ENCODE peak calls at places on chromosome 2, in seven cellular contexts. One of them, this sample, is unnamed.

GRCh38 chr2:171712051-171712450 is 24.8 kb downstream of the DYNC1I2 start:
- DNase-seq in G401: no peak
- DNase-seq in AG08396: peak
- DNase-seq in AG10803: peak
- DNase-seq in heart left ventricle: no peak
- DNase-seq in WERI-Rb-1: no peak
- DNase-seq in NCI-H748 treated with DMSO at 0.1 percent for 48 hours: no peak
- DNase-seq in this sample: no peak

GRCh38 chr2:21270083-21270491 is 146.3 kb downstream of the TDRD15 start:
- DNase-seq in G401: no peak
- DNase-seq in AG08396: no peak
- DNase-seq in AG10803: no peak
- DNase-seq in heart left ventricle: no peak
- DNase-seq in WERI-Rb-1: no peak
- DNase-seq in NCI-H748 treated with DMSO at 0.1 percent for 48 hours: no peak
- DNase-seq in this sample: no peak

GRCh38 chr2:8633735-8634313 is 48.0 kb upstream of the ID2 start:
- DNase-seq in G401: no peak
- DNase-seq in AG08396: peak
- DNase-seq in AG10803: peak
- DNase-seq in heart left ventricle: no peak
- DNase-seq in WERI-Rb-1: no peak
- DNase-seq in NCI-H748 treated with DMSO at 0.1 percent for 48 hours: no peak
- DNase-seq in this sample: no peak

GRCh38 chr2:176227874-176228273 is 39.4 kb downstream of the HOXD1 start:
- DNase-seq in G401: no peak
- DNase-seq in AG08396: no peak
- DNase-seq in AG10803: no peak
- DNase-seq in heart left ventricle: no peak
- DNase-seq in WERI-Rb-1: no peak
- DNase-seq in NCI-H748 treated with DMSO at 0.1 percent for 48 hours: no peak
- DNase-seq in this sample: no peak

GRCh38 chr2:36561223-36561944 is 36.6 kb downstream of the FEZ2 start:
- DNase-seq in G401: no peak
- DNase-seq in AG08396: peak
- DNase-seq in AG10803: peak
- DNase-seq in heart left ventricle: no peak
- DNase-seq in WERI-Rb-1: no peak
- DNase-seq in NCI-H748 treated with DMSO at 0.1 percent for 48 hours: no peak
- DNase-seq in this sample: no peak

GRCh38 chr2:233153146-233153798 is 93.1 kb downstream of the INPP5D start:
- DNase-seq in G401: peak
- DNase-seq in AG08396: no peak
- DNase-seq in AG10803: no peak
- DNase-seq in heart left ventricle: no peak
- DNase-seq in WERI-Rb-1: no peak
- DNase-seq in NCI-H748 treated with DMSO at 0.1 percent for 48 hours: no peak
- DNase-seq in this sample: no peak

GRCh38 chr2:191128911-191129304 is 21.9 kb downstream of the STAT4 start:
- DNase-seq in G401: no peak
- DNase-seq in AG08396: no peak
- DNase-seq in AG10803: no peak
- DNase-seq in heart left ventricle: no peak
- DNase-seq in WERI-Rb-1: no peak
- DNase-seq in NCI-H748 treated with DMSO at 0.1 percent for 48 hours: no peak
- DNase-seq in this sample: no peak

GRCh38 chr2:173652311-173652710 is 297.6 kb downstream of the CDCA7 start:
- DNase-seq in G401: no peak
- DNase-seq in AG08396: peak
- DNase-seq in AG10803: peak
- DNase-seq in heart left ventricle: no peak
- DNase-seq in WERI-Rb-1: no peak
- DNase-seq in NCI-H748 treated with DMSO at 0.1 percent for 48 hours: no peak
- DNase-seq in this sample: no peak

GRCh38 chr2:65062843-65063242 is 6.6 kb downstream of the CEP68 start:
- DNase-seq in G401: no peak
- DNase-seq in AG08396: no peak
- DNase-seq in AG10803: no peak
- DNase-seq in heart left ventricle: no peak
- DNase-seq in WERI-Rb-1: no peak
- DNase-seq in NCI-H748 treated with DMSO at 0.1 percent for 48 hours: no peak
- DNase-seq in this sample: no peak

GRCh38 chr2:190679813-190680591 is 31.1 kb downstream of the NAB1 start:
- DNase-seq in G401: peak
- DNase-seq in AG08396: no peak
- DNase-seq in AG10803: no peak
- DNase-seq in heart left ventricle: peak
- DNase-seq in WERI-Rb-1: peak
- DNase-seq in NCI-H748 treated with DMSO at 0.1 percent for 48 hours: peak
- DNase-seq in this sample: peak